ENCODE peak calls at places on chromosome 13, in seven cellular contexts. One of them, this sample, is unnamed.

GRCh38 chr13:107275945-107276614 is 708.1 kb upstream of the ARGLU1 start:
- DNase-seq in thoracic aorta: no peak
- DNase-seq in foreskin fibroblast: no peak
- DNase-seq in KG1: no peak
- DNase-seq in COR-L47: no peak
- DNase-seq in IMR-90: no peak
- DNase-seq in epithelial cell of esophagus: peak; percentile 71
- DNase-seq in this sample: no peak

GRCh38 chr13:25783480-25784081 is 268.2 kb downstream of the SHISA2 start:
- DNase-seq in epithelial cell of esophagus: no peak
- DNase-seq in COR-L47: no peak
- DNase-seq in foreskin fibroblast: no peak
- DNase-seq in IMR-90: no peak
- DNase-seq in KG1: no peak
- DNase-seq in thoracic aorta: no peak
- DNase-seq in this sample: no peak

GRCh38 chr13:84845875-84846619 is 953.2 kb downstream of the SLITRK6 start:
- DNase-seq in thoracic aorta: no peak
- DNase-seq in epithelial cell of esophagus: no peak
- DNase-seq in KG1: no peak
- DNase-seq in COR-L47: no peak
- DNase-seq in foreskin fibroblast: no peak
- DNase-seq in IMR-90: no peak
- DNase-seq in this sample: no peak

GRCh38 chr13:78376033-78376432 is 227.3 kb downstream of the POU4F1 start:
- DNase-seq in thoracic aorta: no peak
- DNase-seq in foreskin fibroblast: no peak
- DNase-seq in epithelial cell of esophagus: no peak
- DNase-seq in KG1: no peak
- DNase-seq in COR-L47: no peak
- DNase-seq in IMR-90: no peak
- DNase-seq in this sample: no peak

GRCh38 chr13:21348771-21349170 is 110.3 kb downstream of the ZDHHC20 start:
- DNase-seq in epithelial cell of esophagus: no peak
- DNase-seq in foreskin fibroblast: no peak
- DNase-seq in thoracic aorta: no peak
- DNase-seq in IMR-90: no peak
- DNase-seq in COR-L47: no peak
- DNase-seq in KG1: no peak
- DNase-seq in this sample: no peak

GRCh38 chr13:82070411-82070810 is 1729.5 kb upstream of the SPRY2 start:
- DNase-seq in COR-L47: no peak
- DNase-seq in KG1: no peak
- DNase-seq in foreskin fibroblast: no peak
- DNase-seq in epithelial cell of esophagus: no peak
- DNase-seq in thoracic aorta: no peak
- DNase-seq in IMR-90: no peak
- DNase-seq in this sample: no peak

GRCh38 chr13:43240278-43240677 is 216.9 kb downstream of the DNAJC15 start:
- DNase-seq in thoracic aorta: no peak
- DNase-seq in foreskin fibroblast: no peak
- DNase-seq in IMR-90: no peak
- DNase-seq in KG1: no peak
- DNase-seq in COR-L47: no peak
- DNase-seq in epithelial cell of esophagus: no peak
- DNase-seq in this sample: no peak

GRCh38 chr13:46575843-46576242 is 22.9 kb downstream of the LRCH1 start:
- DNase-seq in COR-L47: no peak
- DNase-seq in IMR-90: peak; percentile 89
- DNase-seq in thoracic aorta: no peak
- DNase-seq in KG1: no peak
- DNase-seq in epithelial cell of esophagus: peak; percentile 74
- DNase-seq in foreskin fibroblast: peak; percentile 81
- DNase-seq in this sample: peak; percentile 43

GRCh38 chr13:99717959-99718674 is 216.8 kb downstream of the TM9SF2 start:
- DNase-seq in epithelial cell of esophagus: no peak
- DNase-seq in KG1: no peak
- DNase-seq in COR-L47: no peak
- DNase-seq in thoracic aorta: no peak
- DNase-seq in IMR-90: no peak
- DNase-seq in foreskin fibroblast: no peak
- DNase-seq in this sample: no peak

GRCh38 chr13:26602783-26603182 is 45.3 kb downstream of the WASF3 start:
- DNase-seq in thoracic aorta: no peak
- DNase-seq in foreskin fibroblast: no peak
- DNase-seq in epithelial cell of esophagus: no peak
- DNase-seq in COR-L47: no peak
- DNase-seq in KG1: no peak
- DNase-seq in IMR-90: no peak
- DNase-seq in this sample: no peak

GRCh38 chr13:96652506-96652905 is 341.8 kb downstream of the OXGR1 start:
- DNase-seq in foreskin fibroblast: peak; percentile 46
- DNase-seq in epithelial cell of esophagus: peak; percentile 44
- DNase-seq in KG1: no peak
- DNase-seq in IMR-90: no peak
- DNase-seq in COR-L47: no peak
- DNase-seq in thoracic aorta: no peak
- DNase-seq in this sample: no peak

GRCh38 chr13:95676775-95677563 is at the start of gene DNAJC3:
- DNase-seq in thoracic aorta: peak; percentile 91
- DNase-seq in IMR-90: peak; percentile 96
- DNase-seq in KG1: peak; percentile 93
- DNase-seq in foreskin fibroblast: peak; percentile 100
- DNase-seq in COR-L47: peak; percentile 95
- DNase-seq in epithelial cell of esophagus: peak; percentile 99
- DNase-seq in this sample: peak; percentile 98

GRCh38 chr13:31067416-31068118 is 94.1 kb downstream of the HSPH1 start:
- DNase-seq in thoracic aorta: no peak
- DNase-seq in epithelial cell of esophagus: peak; percentile 83
- DNase-seq in COR-L47: no peak
- DNase-seq in foreskin fibroblast: peak; percentile 70
- DNase-seq in KG1: no peak
- DNase-seq in IMR-90: peak; percentile 78
- DNase-seq in this sample: no peak

GRCh38 chr13:111956261-111957151 is 110.4 kb upstream of the SOX1 start:
- DNase-seq in KG1: no peak
- DNase-seq in thoracic aorta: no peak
- DNase-seq in foreskin fibroblast: no peak
- DNase-seq in COR-L47: no peak
- DNase-seq in epithelial cell of esophagus: no peak
- DNase-seq in IMR-90: no peak
- DNase-seq in this sample: peak; percentile 17